ENCODE peak calls at places on chromosomes 4 and X, in eight cellular contexts. T is left ventricle myocardium inferior, J is mesothelial cell of epicardium, Z is LNCaP clone FGC, E is GM06990, F is Peyer's patch, B is fibroblast of mammary gland, S is nephron progenitor cell. D is an unnamed sample.

GRCh38 chrX:2351999-2352995 is 148.5 kb downstream of the DHRSX start:
- DNase-seq in T (no peak), J (no peak), Z (no peak), E (no peak), F (no peak), B (peak; percentile 98), S (no peak), D (no peak)

GRCh38 chr4:113316879-113317278 is 267.4 kb downstream of the ANK2 start:
- DNase-seq in T (no peak), J (no peak), Z (no peak), E (peak; percentile 37), F (peak; percentile 58), B (peak; percentile 5), S (no peak), D (no peak)

GRCh38 chrX:147800663-147801062 is 111.1 kb upstream of the FMR1 start:
- DNase-seq in T (no peak), J (no peak), Z (no peak), E (no peak), F (no peak), B (no peak), S (no peak), D (no peak)

GRCh38 chr4:56607926-56608325 is 73.2 kb downstream of the HOPX start:
- DNase-seq in T (no peak), J (no peak), Z (no peak), E (no peak), F (no peak), B (no peak), S (no peak), D (no peak)

GRCh38 chr4:71449040-71449439 is 110.2 kb downstream of the SLC4A4 start:
- DNase-seq in T (no peak), J (no peak), Z (no peak), E (no peak), F (no peak), B (no peak), S (no peak), D (no peak)

GRCh38 chr4:156824451-156825060 is 147.0 kb downstream of the PDGFC start:
- DNase-seq in T (no peak), J (no peak), Z (no peak), E (no peak), F (no peak), B (no peak), S (no peak), D (no peak)

GRCh38 chrX:129040124-129040523 is 483.2 kb downstream of the SMARCA1 start:
- DNase-seq in T (no peak), J (no peak), Z (no peak), E (no peak), F (no peak), B (no peak), S (no peak), D (no peak)

GRCh38 chr4:100555791-100556190 is 38.0 kb upstream of the EMCN start:
- DNase-seq in T (no peak), J (no peak), Z (peak; percentile 75), E (no peak), F (no peak), B (no peak), S (no peak), D (no peak)

GRCh38 chrX:135112096-135112729 is 8.1 kb downstream of the ETDB start:
- DNase-seq in T (no peak), J (no peak), Z (no peak), E (peak; percentile 21), F (peak; percentile 59), B (peak; percentile 42), S (peak; percentile 25), D (peak; percentile 49)

GRCh38 chr4:76192221-76192620 is 21.4 kb downstream of the SCARB2 start:
- DNase-seq in T (no peak), J (no peak), Z (no peak), E (no peak), F (no peak), B (peak; percentile 70), S (no peak), D (no peak)

GRCh38 chr4:47442980-47443379 is 20.5 kb downstream of the COMMD8 start:
- DNase-seq in T (no peak), J (no peak), Z (no peak), E (no peak), F (no peak), B (no peak), S (no peak), D (no peak)

GRCh38 chr4:86243750-86244149 is 116.1 kb downstream of the MAPK10 start:
- DNase-seq in T (no peak), J (no peak), Z (no peak), E (peak; percentile 7), F (no peak), B (no peak), S (no peak), D (no peak)

GRCh38 chr4:42398448-42399355 is 1.4 kb downstream of the SHISA3 start:
- DNase-seq in T (peak; percentile 22), J (peak; percentile 45), Z (no peak), E (no peak), F (no peak), B (no peak), S (peak; percentile 68), D (peak; percentile 63)

GRCh38 chr4:10079951-10080873 is 36.4 kb downstream of the WDR1 start:
- DNase-seq in T (peak; percentile 32), J (no peak), Z (no peak), E (no peak), F (peak; percentile 43), B (no peak), S (no peak), D (no peak)

GRCh38 chr4:22500128-22500611 is 15.7 kb downstream of the ADGRA3 start:
- DNase-seq in T (peak; percentile 21), J (no peak), Z (peak; percentile 88), E (no peak), F (no peak), B (no peak), S (no peak), D (no peak)

GRCh38 chr4:8614365-8615193 is 22.0 kb downstream of the CPZ start:
- DNase-seq in T (no peak), J (no peak), Z (no peak), E (no peak), F (no peak), B (no peak), S (no peak), D (no peak)

GRCh38 chr4:144649646-144650045 is 3.7 kb downstream of the HHIP start:
- DNase-seq in T (no peak), J (no peak), Z (no peak), E (no peak), F (no peak), B (no peak), S (no peak), D (no peak)

GRCh38 chrX:103630171-103630511 is 1.4 kb downstream of the TCEAL1 start:
- DNase-seq in T (no peak), J (no peak), Z (no peak), E (peak; percentile 16), F (no peak), B (no peak), S (no peak), D (no peak)

GRCh38 chrX:103626855-103627254 is 1.9 kb upstream of the TCEAL1 start:
- DNase-seq in T (no peak), J (no peak), Z (no peak), E (no peak), F (no peak), B (peak; percentile 42), S (no peak), D (no peak)

GRCh38 chrX:103629295-103630170 is 758 bp downstream of the TCEAL1 start:
- DNase-seq in T (peak; percentile 62), J (peak; percentile 68), Z (no peak), E (peak; percentile 50), F (peak; percentile 64), B (peak; percentile 73), S (peak; percentile 70), D (peak; percentile 90)

GRCh38 chrX:103631145-103631544 is 2.4 kb downstream of the TCEAL1 start:
- DNase-seq in T (no peak), J (no peak), Z (no peak), E (no peak), F (no peak), B (no peak), S (no peak), D (no peak)

GRCh38 chrX:103628386-103629290 is at the start of gene TCEAL1:
- DNase-seq in T (peak; percentile 47), J (peak; percentile 52), Z (no peak), E (peak; percentile 48), F (peak; percentile 88), B (peak; percentile 42), S (peak; percentile 46), D (peak; percentile 83)
- TF ChIP-seq CTCF in T (no peak), J (no peak), Z (no peak), E (no peak), F (no peak), B (no peak), S (no peak), D (no peak)

GRCh38 chr4:147833741-147834140 is 101.9 kb downstream of the ARHGAP10 start:
- DNase-seq in T (no peak), J (no peak), Z (no peak), E (no peak), F (no peak), B (no peak), S (no peak), D (no peak)

GRCh38 chr4:147836807-147837206 is 104.9 kb downstream of the ARHGAP10 start:
- DNase-seq in T (no peak), J (no peak), Z (no peak), E (no peak), F (no peak), B (no peak), S (no peak), D (no peak)

GRCh38 chr4:147831452-147832192 is 99.7 kb downstream of the ARHGAP10 start:
- DNase-seq in T (no peak), J (no peak), Z (peak; percentile 48), E (no peak), F (peak; percentile 56), B (peak; percentile 98), S (no peak), D (no peak)

GRCh38 chr4:147833254-147833653 is 101.4 kb downstream of the ARHGAP10 start:
- DNase-seq in T (no peak), J (no peak), Z (no peak), E (no peak), F (no peak), B (peak; percentile 85), S (no peak), D (no peak)

DNA sequence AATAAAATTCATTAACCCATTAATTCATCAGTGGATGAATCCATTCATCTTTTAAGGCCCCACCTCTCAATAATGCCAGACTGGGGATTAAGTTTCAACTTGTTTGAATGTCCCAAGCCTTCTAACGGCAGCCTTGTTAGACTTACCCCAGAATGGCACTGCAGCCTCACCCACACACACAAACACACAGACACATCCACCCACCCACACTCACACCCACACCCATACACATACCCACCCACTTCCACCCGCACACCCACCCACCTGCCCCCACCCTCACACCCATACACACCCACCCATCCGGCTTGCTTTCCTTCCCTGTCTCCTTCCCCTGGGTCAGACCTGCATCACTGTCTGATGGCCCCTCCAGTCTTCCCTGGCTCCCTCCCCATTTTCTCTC is 102.6 kb downstream of the ARHGAP10 start:
- DNase-seq in T (no peak), J (no peak), Z (no peak), E (no peak), F (no peak), B (no peak), S (no peak), D (no peak)
- TF ChIP-seq CTCF in T (no peak), J (no peak), Z (no peak), E (no peak), F (no peak), B (no peak), S (no peak), D (no peak)

GRCh38 chrX:47658684-47659515 is at the start of gene UXT:
- DNase-seq in T (peak; percentile 91), J (peak; percentile 93), Z (peak; percentile 81), E (peak; percentile 93), F (peak; percentile 97), B (peak; percentile 93), S (peak; percentile 91), D (peak; percentile 96)
- TF ChIP-seq CTCF in T (no peak), J (no peak), Z (no peak), E (no peak), F (no peak), B (no peak), S (no peak), D (no peak)

GRCh38 chrX:153971124-153971631 is 440 bp downstream of the HCFC1 start:
- DNase-seq in T (peak; percentile 88), J (peak; percentile 92), Z (no peak), E (peak; percentile 95), F (peak; percentile 96), B (peak; percentile 87), S (peak; percentile 84), D (peak; percentile 74)
- TF ChIP-seq CTCF in T (no peak), J (no peak), Z (no peak), E (no peak), F (no peak), B (no peak), S (no peak), D (no peak)